ENCODE peak calls at places on chromosomes 16 and 17, in ten cellular contexts. V is ovary; E is lung; N is sigmoid colon; T is epithelial cell of esophagus; M is tibial artery; Y is dorsolateral prefrontal cortex; O is CD8-positive, alpha-beta T cell; X is A549; K is AG09309. L is an unnamed sample.

GRCh38 chr17:80962356-80963329 is 29.0 kb upstream of the CHMP6 start:
- DNase-seq in V (peak; percentile 41), E (no peak), N (no peak), T (no peak), M (no peak), Y (no peak), O (no peak), X (no peak), K (no peak), L (no peak)

GRCh38 chr17:9959377-9959981 is 54.4 kb upstream of the RCVRN start:
- DNase-seq in V (peak; percentile 71), E (no peak), N (no peak), T (peak; percentile 4), M (no peak), Y (peak; percentile 72), O (no peak), X (peak; percentile 91), K (no peak), L (no peak)

GRCh38 chr17:58267347-58268324 is 13.1 kb downstream of the MPO start:
- DNase-seq in V (no peak), E (no peak), N (no peak), T (no peak), M (no peak), Y (no peak), O (no peak), X (no peak), K (no peak), L (no peak)

GRCh38 chr16:57578521-57579360 is 36.3 kb downstream of the ADGRG5 start:
- DNase-seq in V (no peak), E (no peak), N (no peak), T (peak; percentile 29), M (no peak), Y (no peak), O (no peak), X (no peak), K (no peak), L (no peak)

GRCh38 chr17:7323731-7324437 is 5.3 kb downstream of the NEURL4 start:
- DNase-seq in V (peak; percentile 75), E (no peak), N (peak; percentile 71), T (peak; percentile 61), M (peak; percentile 48), Y (peak; percentile 62), O (peak; percentile 61), X (peak; percentile 83), K (no peak), L (peak; percentile 61)

GRCh38 chr17:1473841-1474240 is 17.8 kb upstream of the CRK start:
- DNase-seq in V (no peak), E (no peak), N (no peak), T (no peak), M (no peak), Y (no peak), O (peak; percentile 78), X (no peak), K (no peak), L (no peak)

GRCh38 chr16:25161753-25162152 is 50.2 kb downstream of the LCMT1 start:
- DNase-seq in V (no peak), E (no peak), N (no peak), T (no peak), M (no peak), Y (no peak), O (no peak), X (no peak), K (no peak), L (no peak)

GRCh38 chr17:44919885-44920564 is 4.7 kb upstream of the GFAP start:
- DNase-seq in V (peak; percentile 86), E (peak; percentile 77), N (peak; percentile 94), T (peak; percentile 83), M (peak; percentile 86), Y (peak; percentile 88), O (peak; percentile 59), X (peak; percentile 97), K (peak; percentile 37), L (peak; percentile 89)

GRCh38 chr17:80082403-80083135 is 18.8 kb upstream of the GAA start:
- DNase-seq in V (no peak), E (peak; percentile 66), N (peak; percentile 82), T (peak; percentile 75), M (peak; percentile 77), Y (peak; percentile 62), O (peak; percentile 60), X (peak; percentile 89), K (peak; percentile 42), L (peak; percentile 82)

GRCh38 chr17:49575524-49576120 is at the start of gene NXPH3:
- DNase-seq in V (peak; percentile 84), E (peak; percentile 60), N (peak; percentile 89), T (peak; percentile 66), M (peak; percentile 67), Y (peak; percentile 72), O (peak; percentile 55), X (peak; percentile 79), K (no peak), L (peak; percentile 60)

GRCh38 chr17:60926466-60927183 is 249.0 kb downstream of the BCAS3 start:
- DNase-seq in V (no peak), E (no peak), N (no peak), T (peak; percentile 13), M (no peak), Y (no peak), O (no peak), X (no peak), K (no peak), L (no peak)

GRCh38 chr16:31713945-31714898 is 159.4 kb upstream of the ZNF267 start:
- DNase-seq in V (no peak), E (no peak), N (no peak), T (peak; percentile 9), M (no peak), Y (no peak), O (no peak), X (no peak), K (no peak), L (no peak)
- TF ChIP-seq CTCF in V (no peak), E (no peak), N (no peak), T (peak; percentile 35), M (no peak), Y (no peak), O (no peak), X (no peak), K (peak; percentile 34), L (peak; percentile 32)

GRCh38 chr16:85566502-85567100 is 46.5 kb upstream of the GSE1 start:
- DNase-seq in V (no peak), E (no peak), N (no peak), T (no peak), M (no peak), Y (no peak), O (no peak), X (no peak), K (no peak), L (no peak)
- H3K4me3 ChIP-seq in V (no peak overlapping the region), E (no peak overlapping the region), N (no peak overlapping the region), T (no peak overlapping the region), M (no peak overlapping the region), Y (no peak overlapping the region), O (no peak overlapping the region), X (no peak overlapping the region), K (no peak overlapping the region), L (no peak overlapping the region)

DNA sequence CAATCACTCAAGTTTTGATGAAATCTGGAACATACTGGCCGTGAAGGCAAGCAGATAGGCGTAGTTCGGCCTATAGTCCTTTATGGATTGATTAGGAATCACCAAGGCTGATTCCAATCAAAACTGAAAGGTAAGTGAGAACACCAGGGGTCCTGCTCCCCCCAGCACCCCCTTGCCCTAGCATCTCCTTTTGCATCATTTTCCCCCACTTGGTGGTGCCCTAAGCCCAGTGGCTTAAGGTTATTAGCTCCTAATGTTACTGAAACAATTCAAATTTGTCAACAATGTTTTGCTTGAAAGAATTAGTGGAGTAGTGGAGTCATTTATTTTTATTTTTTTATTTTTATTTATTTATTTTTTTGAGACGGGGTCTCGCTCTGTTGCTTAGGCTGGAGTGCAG is 4.9 kb downstream of the SLFN14 start:
- DNase-seq in V (no peak), E (no peak), N (no peak), T (no peak), M (no peak), Y (no peak), O (no peak), X (no peak), K (no peak), L (no peak)
- TF ChIP-seq CTCF in V (no peak), E (no peak), N (no peak), T (no peak), M (no peak), Y (no peak), O (no peak), X (peak; percentile 40), K (peak; percentile 22), L (peak; percentile 47)

GRCh38 chr17:3046753-3047152 is 16.7 kb downstream of the OR1D5 start:
- DNase-seq in V (no peak), E (no peak), N (no peak), T (no peak), M (no peak), Y (no peak), O (no peak), X (no peak), K (no peak), L (no peak)

GRCh38 chr17:3048727-3049471 is 14.5 kb downstream of the OR1D5 start:
- DNase-seq in V (peak; percentile 97), E (peak; percentile 94), N (peak; percentile 98), T (peak; percentile 99), M (peak; percentile 95), Y (peak; percentile 98), O (peak; percentile 91), X (peak; percentile 96), K (peak; percentile 85), L (peak; percentile 93)

GRCh38 chr17:3043737-3044365 is 19.6 kb downstream of the OR1D5 start:
- DNase-seq in V (no peak), E (no peak), N (no peak), T (no peak), M (no peak), Y (peak; percentile 25), O (no peak), X (no peak), K (no peak), L (peak; percentile 44)

GRCh38 chr17:3049705-3050295 is 13.6 kb downstream of the OR1D5 start:
- DNase-seq in V (no peak), E (no peak), N (no peak), T (peak; percentile 55), M (no peak), Y (no peak), O (no peak), X (no peak), K (no peak), L (no peak)
- H3K4me3 ChIP-seq in V (no peak overlapping the region), E (no peak overlapping the region), N (no peak overlapping the region), T (peak overlapping the region; percentile 93), M (peak overlapping the region; percentile 69), Y (peak overlapping the region; percentile 87), O (no peak overlapping the region), X (peak overlapping the region; percentile 58), K (no peak overlapping the region), L (peak overlapping the region; percentile 75)

GRCh38 chr17:56891751-56892150 is 22.1 kb downstream of the TRIM25 start:
- DNase-seq in V (no peak), E (peak; percentile 55), N (no peak), T (no peak), M (no peak), Y (no peak), O (peak; percentile 67), X (no peak), K (no peak), L (peak; percentile 29)
- TF ChIP-seq CTCF in V (no peak), E (peak; percentile 2), N (peak; percentile 24), T (peak; percentile 6), M (peak; percentile 45), Y (no peak), O (peak; percentile 32), X (peak; percentile 22), K (peak; percentile 31), L (peak; percentile 42)

GRCh38 chr17:34051046-34051445 is 204.0 kb upstream of the CCL2 start:
- DNase-seq in V (no peak), E (no peak), N (no peak), T (no peak), M (no peak), Y (no peak), O (no peak), X (no peak), K (no peak), L (no peak)
- H3K4me3 ChIP-seq in V (no peak overlapping the region), E (no peak overlapping the region), N (no peak overlapping the region), T (no peak overlapping the region), M (no peak overlapping the region), Y (no peak overlapping the region), O (no peak overlapping the region), X (no peak overlapping the region), K (no peak overlapping the region), L (no peak overlapping the region)

GRCh38 chr16:89257281-89257731 is 39.8 kb downstream of the ZNF778 start:
- DNase-seq in V (peak; percentile 59), E (no peak), N (no peak), T (no peak), M (no peak), Y (no peak), O (no peak), X (no peak), K (no peak), L (peak; percentile 30)
- TF ChIP-seq CTCF in V (no peak), E (no peak), N (no peak), T (no peak), M (no peak), Y (no peak), O (no peak), X (no peak), K (no peak), L (no peak)

L was measured in BE2C.